ENCODE peak calls at places on chromosomes 13 and 19, in ten cellular contexts. One of them, this sample, is unnamed.

GRCh38 chr13:60028021-60028420 is 135.7 kb downstream of the DIAPH3 start:
- DNase-seq in GM20000: no peak
- DNase-seq in SHP77: no peak
- DNase-seq in EL: no peak
- DNase-seq in activated naive CD4-positive, alpha-beta T cell treated with anti-CD3 and anti-CD28 coated beads for 36 hours: no peak
- DNase-seq in fibroblast of the conjunctiva: no peak
- DNase-seq in Caco-2: no peak
- DNase-seq in GM04503: no peak
- DNase-seq in Right ventricle myocardium superior: no peak
- DNase-seq in cardiac muscle cell: no peak
- DNase-seq in this sample: no peak

GRCh38 chr13:60230593-60230992 is 66.9 kb upstream of the DIAPH3 start:
- DNase-seq in GM20000: no peak
- DNase-seq in SHP77: no peak
- DNase-seq in EL: peak; percentile 1
- DNase-seq in activated naive CD4-positive, alpha-beta T cell treated with anti-CD3 and anti-CD28 coated beads for 36 hours: no peak
- DNase-seq in fibroblast of the conjunctiva: no peak
- DNase-seq in Caco-2: peak; percentile 45
- DNase-seq in GM04503: peak; percentile 2
- DNase-seq in Right ventricle myocardium superior: no peak
- DNase-seq in cardiac muscle cell: peak; percentile 62
- DNase-seq in this sample: no peak

GRCh38 chr19:22622901-22623840 is 11.0 kb upstream of the ZNF492 start:
- DNase-seq in GM20000: no peak
- DNase-seq in SHP77: no peak
- DNase-seq in EL: no peak
- DNase-seq in activated naive CD4-positive, alpha-beta T cell treated with anti-CD3 and anti-CD28 coated beads for 36 hours: no peak
- DNase-seq in fibroblast of the conjunctiva: no peak
- DNase-seq in Caco-2: no peak
- DNase-seq in GM04503: no peak
- DNase-seq in Right ventricle myocardium superior: peak; percentile 54
- DNase-seq in cardiac muscle cell: no peak
- DNase-seq in this sample: no peak

GRCh38 chr19:1752009-1752756 is 1.1 kb upstream of the ONECUT3 start:
- DNase-seq in GM20000: no peak
- DNase-seq in SHP77: no peak
- DNase-seq in EL: no peak
- DNase-seq in activated naive CD4-positive, alpha-beta T cell treated with anti-CD3 and anti-CD28 coated beads for 36 hours: no peak
- DNase-seq in fibroblast of the conjunctiva: no peak
- DNase-seq in Caco-2: no peak
- DNase-seq in GM04503: no peak
- DNase-seq in Right ventricle myocardium superior: no peak
- DNase-seq in cardiac muscle cell: no peak
- DNase-seq in this sample: no peak

GRCh38 chr13:30866692-30867669 is 39.1 kb upstream of the MEDAG start:
- DNase-seq in GM20000: no peak
- DNase-seq in SHP77: no peak
- DNase-seq in EL: no peak
- DNase-seq in activated naive CD4-positive, alpha-beta T cell treated with anti-CD3 and anti-CD28 coated beads for 36 hours: no peak
- DNase-seq in fibroblast of the conjunctiva: no peak
- DNase-seq in Caco-2: no peak
- DNase-seq in GM04503: no peak
- DNase-seq in Right ventricle myocardium superior: no peak
- DNase-seq in cardiac muscle cell: no peak
- DNase-seq in this sample: no peak

GRCh38 chr13:28707629-28708427 is 10.9 kb downstream of the SLC46A3 start:
- DNase-seq in GM20000: peak; percentile 60
- DNase-seq in SHP77: no peak
- DNase-seq in EL: peak; percentile 82
- DNase-seq in activated naive CD4-positive, alpha-beta T cell treated with anti-CD3 and anti-CD28 coated beads for 36 hours: peak; percentile 9
- DNase-seq in fibroblast of the conjunctiva: peak; percentile 88
- DNase-seq in Caco-2: no peak
- DNase-seq in GM04503: peak; percentile 53
- DNase-seq in Right ventricle myocardium superior: no peak
- DNase-seq in cardiac muscle cell: peak; percentile 86
- DNase-seq in this sample: no peak

GRCh38 chr19:11767633-11768133 is 883 bp downstream of the ZNF441 start:
- DNase-seq in GM20000: peak; percentile 67
- DNase-seq in SHP77: peak; percentile 6
- DNase-seq in EL: peak; percentile 37
- DNase-seq in activated naive CD4-positive, alpha-beta T cell treated with anti-CD3 and anti-CD28 coated beads for 36 hours: peak; percentile 43
- DNase-seq in fibroblast of the conjunctiva: no peak
- DNase-seq in Caco-2: peak; percentile 73
- DNase-seq in GM04503: no peak
- DNase-seq in Right ventricle myocardium superior: peak; percentile 55
- DNase-seq in cardiac muscle cell: peak; percentile 48
- DNase-seq in this sample: no peak

GRCh38 chr13:102774210-102774560 is 599 bp upstream of the TEX30 start:
- DNase-seq in GM20000: no peak
- DNase-seq in SHP77: no peak
- DNase-seq in EL: no peak
- DNase-seq in activated naive CD4-positive, alpha-beta T cell treated with anti-CD3 and anti-CD28 coated beads for 36 hours: no peak
- DNase-seq in fibroblast of the conjunctiva: no peak
- DNase-seq in Caco-2: no peak
- DNase-seq in GM04503: no peak
- DNase-seq in Right ventricle myocardium superior: peak; percentile 48
- DNase-seq in cardiac muscle cell: no peak
- DNase-seq in this sample: no peak

GRCh38 chr19:14954071-14954655 is 12.9 kb downstream of the OR7C2 start:
- DNase-seq in GM20000: no peak
- DNase-seq in SHP77: no peak
- DNase-seq in EL: no peak
- DNase-seq in activated naive CD4-positive, alpha-beta T cell treated with anti-CD3 and anti-CD28 coated beads for 36 hours: peak; percentile 7
- DNase-seq in fibroblast of the conjunctiva: no peak
- DNase-seq in Caco-2: no peak
- DNase-seq in GM04503: no peak
- DNase-seq in Right ventricle myocardium superior: no peak
- DNase-seq in cardiac muscle cell: no peak
- DNase-seq in this sample: no peak

GRCh38 chr19:2014731-2015610 is 543 bp downstream of the BTBD2 start:
- DNase-seq in GM20000: peak; percentile 89
- DNase-seq in SHP77: peak; percentile 19
- DNase-seq in EL: no peak
- DNase-seq in activated naive CD4-positive, alpha-beta T cell treated with anti-CD3 and anti-CD28 coated beads for 36 hours: no peak
- DNase-seq in fibroblast of the conjunctiva: no peak
- DNase-seq in Caco-2: peak; percentile 33
- DNase-seq in GM04503: no peak
- DNase-seq in Right ventricle myocardium superior: no peak
- DNase-seq in cardiac muscle cell: peak; percentile 25
- DNase-seq in this sample: no peak

GRCh38 chr19:17753976-17754375 is 2.7 kb downstream of the FCHO1 start:
- DNase-seq in GM20000: no peak
- DNase-seq in SHP77: peak; percentile 28
- DNase-seq in EL: no peak
- DNase-seq in activated naive CD4-positive, alpha-beta T cell treated with anti-CD3 and anti-CD28 coated beads for 36 hours: no peak
- DNase-seq in fibroblast of the conjunctiva: no peak
- DNase-seq in Caco-2: no peak
- DNase-seq in GM04503: no peak
- DNase-seq in Right ventricle myocardium superior: no peak
- DNase-seq in cardiac muscle cell: no peak
- DNase-seq in this sample: no peak

GRCh38 chr13:105410602-105411001 is 1124.9 kb downstream of the EFNB2 start:
- DNase-seq in GM20000: no peak
- DNase-seq in SHP77: peak; percentile 54
- DNase-seq in EL: peak; percentile 43
- DNase-seq in activated naive CD4-positive, alpha-beta T cell treated with anti-CD3 and anti-CD28 coated beads for 36 hours: peak; percentile 27
- DNase-seq in fibroblast of the conjunctiva: peak; percentile 10
- DNase-seq in Caco-2: peak; percentile 76
- DNase-seq in GM04503: peak; percentile 19
- DNase-seq in Right ventricle myocardium superior: peak; percentile 74
- DNase-seq in cardiac muscle cell: peak; percentile 61
- DNase-seq in this sample: no peak

GRCh38 chr19:13024958-13025653 is 29.8 kb downstream of the NFIX start:
- DNase-seq in GM20000: no peak
- DNase-seq in SHP77: no peak
- DNase-seq in EL: peak; percentile 18
- DNase-seq in activated naive CD4-positive, alpha-beta T cell treated with anti-CD3 and anti-CD28 coated beads for 36 hours: no peak
- DNase-seq in fibroblast of the conjunctiva: no peak
- DNase-seq in Caco-2: no peak
- DNase-seq in GM04503: no peak
- DNase-seq in Right ventricle myocardium superior: no peak
- DNase-seq in cardiac muscle cell: no peak
- DNase-seq in this sample: no peak

This sample was measured in activated CD4-positive, CD25-positive, alpha-beta regulatory T cell treated with anti-CD3 and anti-CD28 coated beads, Interleukin-2, amount 50 U/mL, for 16 hours.